ENCODE peak calls at places on chromosomes 13 and 19, in eight cellular contexts. H, V, D, L, B, E, Y and J are unnamed samples.

GRCh38 chr19:58538257-58539168 is 5.4 kb upstream of the TRIM28 start:
- DNase-seq in H (no peak), V (no peak), D (no peak), L (peak), B (no peak), E (no peak), Y (no peak), J (no peak)

GRCh38 chr13:98035373-98035772 is 81.9 kb downstream of the IPO5 start:
- DNase-seq in H (no peak), V (no peak), D (no peak), L (no peak), B (no peak), E (no peak), Y (no peak), J (no peak)

GRCh38 chr19:44626067-44626624 is 12.8 kb downstream of the IGSF23 start:
- DNase-seq in H (no peak), V (no peak), D (peak), L (no peak), B (no peak), E (no peak), Y (peak), J (no peak)

GRCh38 chr19:1580957-1581356 is 11.7 kb downstream of the MBD3 start:
- DNase-seq in H (no peak), V (no peak), D (no peak), L (no peak), B (no peak), E (no peak), Y (no peak), J (no peak)

GRCh38 chr13:101346161-101346560 is 70.1 kb downstream of the NALCN start:
- DNase-seq in H (no peak), V (no peak), D (no peak), L (no peak), B (no peak), E (no peak), Y (no peak), J (no peak)

GRCh38 chr13:113875829-113876228 is 12.0 kb upstream of the GAS6 start:
- DNase-seq in H (no peak), V (no peak), D (no peak), L (peak), B (no peak), E (no peak), Y (no peak), J (no peak)

GRCh38 chr13:102799544-102800144 is 725 bp downstream of the BIVM start:
- DNase-seq in H (peak), V (no peak), D (peak), L (peak), B (no peak), E (peak), Y (no peak), J (peak)

GRCh38 chr13:43021926-43022670 is 1.3 kb upstream of the DNAJC15 start:
- DNase-seq in H (no peak), V (peak), D (peak), L (no peak), B (no peak), E (no peak), Y (no peak), J (no peak)

GRCh38 chr13:92838786-92839185 is 387.8 kb upstream of the GPC6 start:
- DNase-seq in H (no peak), V (no peak), D (peak), L (no peak), B (no peak), E (no peak), Y (no peak), J (no peak)

GRCh38 chr19:55189424-55189823 is 9.3 kb upstream of the SYT5 start:
- DNase-seq in H (no peak), V (peak), D (peak), L (no peak), B (no peak), E (peak), Y (peak), J (peak)

GRCh38 chr13:49783865-49784264 is 8.6 kb downstream of the KPNA3 start:
- DNase-seq in H (no peak), V (no peak), D (no peak), L (no peak), B (no peak), E (no peak), Y (no peak), J (no peak)

GRCh38 chr13:40101708-40102359 is 446.4 kb downstream of the COG6 start:
- DNase-seq in H (no peak), V (no peak), D (no peak), L (peak), B (peak), E (no peak), Y (no peak), J (no peak)

GRCh38 chr13:108342369-108343289 is 73.1 kb downstream of the TNFSF13B start:
- DNase-seq in H (no peak), V (no peak), D (peak), L (no peak), B (no peak), E (no peak), Y (no peak), J (no peak)

GRCh38 chr19:55305491-55305890 is 19.6 kb downstream of the TMEM150B start:
- DNase-seq in H (no peak), V (peak), D (peak), L (peak), B (peak), E (peak), Y (no peak), J (no peak)

GRCh38 chr19:48568345-48568886 is 16.4 kb downstream of the SULT2B1 start:
- DNase-seq in H (peak), V (peak), D (peak), L (no peak), B (no peak), E (peak), Y (peak), J (peak)

GRCh38 chr13:40666905-40667621 is 622 bp upstream of the FOXO1 start:
- DNase-seq in H (peak), V (peak), D (no peak), L (peak), B (peak), E (peak), Y (no peak), J (peak)

GRCh38 chr19:29887498-29887897 is 54.5 kb upstream of the URI1 start:
- DNase-seq in H (no peak), V (peak), D (no peak), L (no peak), B (no peak), E (no peak), Y (no peak), J (no peak)

GRCh38 chr13:91889641-91890040 is 491.2 kb downstream of the GPC5 start:
- DNase-seq in H (no peak), V (no peak), D (no peak), L (no peak), B (no peak), E (no peak), Y (no peak), J (no peak)

GRCh38 chr13:91087276-91087675 is 260.2 kb upstream of the MIR17HG start:
- DNase-seq in H (no peak), V (no peak), D (no peak), L (no peak), B (no peak), E (no peak), Y (no peak), J (no peak)

GRCh38 chr13:92739306-92739818 is 487.2 kb upstream of the GPC6 start:
- DNase-seq in H (no peak), V (no peak), D (no peak), L (no peak), B (no peak), E (no peak), Y (no peak), J (no peak)

GRCh38 chr13:26484196-26484595 is 73.3 kb upstream of the WASF3 start:
- DNase-seq in H (no peak), V (no peak), D (no peak), L (no peak), B (no peak), E (no peak), Y (no peak), J (no peak)

GRCh38 chr19:57269515-57270250 is 10.6 kb upstream of the ZNF460 start:
- DNase-seq in H (no peak), V (no peak), D (peak), L (no peak), B (no peak), E (no peak), Y (peak), J (no peak)

DNA sequence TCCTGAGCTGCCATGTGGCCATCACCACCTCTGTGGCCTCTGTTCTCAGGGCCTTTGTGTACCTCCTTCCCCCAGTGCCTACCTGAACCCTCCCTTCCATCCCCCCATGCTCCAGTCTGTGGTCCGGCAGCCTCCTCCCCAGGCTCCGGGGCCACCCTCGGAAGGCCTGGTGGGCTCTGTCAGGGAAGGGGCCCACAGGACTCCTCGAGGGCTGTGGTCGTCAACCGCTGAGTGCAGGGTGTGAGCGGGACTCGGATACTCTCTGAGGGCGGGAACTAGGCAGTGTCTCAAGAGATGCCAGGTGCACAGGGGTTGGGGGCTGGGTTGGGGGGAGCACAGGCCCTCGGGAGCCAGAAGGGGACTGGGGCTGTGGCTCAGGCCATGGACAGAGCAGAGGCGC is 3.9 kb downstream of the MAP2K7 start:
- DNase-seq in H (peak), V (no peak), D (no peak), L (no peak), B (no peak), E (no peak), Y (no peak), J (peak)
- TF ChIP-seq CTCF in H (no peak), V (no peak), D (no peak), L (no peak), B (no peak), E (no peak), Y (no peak), J (no peak)

GRCh38 chr13:51832471-51833152 is 12.4 kb downstream of the TMEM272 start:
- DNase-seq in H (no peak), V (no peak), D (peak), L (peak), B (peak), E (peak), Y (no peak), J (peak)
- TF ChIP-seq CTCF in H (no peak), V (peak), D (peak), L (peak), B (peak), E (peak), Y (no peak), J (no peak)

GRCh38 chr19:37362733-37363132 is 8.2 kb upstream of the ZNF527 start:
- DNase-seq in H (no peak), V (no peak), D (no peak), L (peak), B (no peak), E (peak), Y (no peak), J (no peak)
- TF ChIP-seq CTCF in H (no peak), V (no peak), D (peak), L (no peak), B (no peak), E (peak), Y (peak), J (no peak)

DNA sequence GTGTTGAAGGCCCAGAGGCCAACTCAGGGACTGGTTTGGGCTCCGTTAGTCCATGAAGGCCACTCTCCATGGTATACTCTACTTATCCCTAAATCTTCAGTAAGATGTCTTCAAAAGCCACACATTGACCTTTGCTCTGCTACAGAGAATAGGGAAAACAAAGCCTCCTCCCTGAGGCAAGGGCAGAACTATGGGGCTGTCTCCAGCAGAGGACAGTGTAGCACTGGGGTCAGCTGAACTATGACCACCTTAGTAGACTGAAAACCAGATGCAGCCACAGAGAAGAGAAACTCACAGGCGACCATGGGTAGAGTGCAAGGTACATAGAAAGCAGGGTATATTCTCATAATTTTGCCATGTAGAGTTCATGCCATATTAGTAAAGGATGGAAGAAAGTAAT is 587.4 kb downstream of the LMO7 start:
- DNase-seq in H (no peak), V (no peak), D (no peak), L (no peak), B (no peak), E (no peak), Y (no peak), J (no peak)
- TF ChIP-seq CTCF in H (no peak), V (no peak), D (peak), L (no peak), B (no peak), E (no peak), Y (peak), J (no peak)

GRCh38 chr19:49870309-49870901 is 3.0 kb upstream of the PNKP start:
- DNase-seq in H (no peak), V (peak), D (no peak), L (peak), B (no peak), E (peak), Y (no peak), J (no peak)

GRCh38 chr19:49869009-49869483 is 1.7 kb upstream of the PNKP start:
- DNase-seq in H (peak), V (no peak), D (no peak), L (no peak), B (no peak), E (no peak), Y (no peak), J (no peak)

GRCh38 chr19:49866933-49867782 is at the start of gene PNKP:
- DNase-seq in H (peak), V (peak), D (peak), L (peak), B (peak), E (peak), Y (no peak), J (peak)

GRCh38 chr19:49871349-49871985 is 4.1 kb upstream of the PNKP start:
- DNase-seq in H (no peak), V (no peak), D (no peak), L (no peak), B (no peak), E (no peak), Y (no peak), J (no peak)

GRCh38 chr19:49869484-49870308 is 2.3 kb upstream of the PNKP start:
- DNase-seq in H (peak), V (peak), D (peak), L (peak), B (peak), E (peak), Y (peak), J (peak)
- TF ChIP-seq CTCF in H (no peak), V (peak), D (no peak), L (no peak), B (no peak), E (no peak), Y (no peak), J (no peak)

GRCh38 chr13:41944229-41944628 is 16.7 kb downstream of the VWA8 start:
- DNase-seq in H (no peak), V (no peak), D (peak), L (no peak), B (no peak), E (no peak), Y (no peak), J (no peak)

GRCh38 chr13:41944635-41945401 is 16.1 kb downstream of the VWA8 start:
- DNase-seq in H (no peak), V (no peak), D (no peak), L (no peak), B (no peak), E (no peak), Y (no peak), J (no peak)

GRCh38 chr13:41939403-41939802 is 21.5 kb downstream of the VWA8 start:
- DNase-seq in H (no peak), V (no peak), D (no peak), L (no peak), B (no peak), E (no peak), Y (no peak), J (no peak)

GRCh38 chr13:41941174-41941573 is 19.7 kb downstream of the VWA8 start:
- DNase-seq in H (no peak), V (no peak), D (no peak), L (no peak), B (no peak), E (no peak), Y (no peak), J (no peak)

GRCh38 chr13:41942462-41943094 is 18.3 kb downstream of the VWA8 start:
- DNase-seq in H (no peak), V (no peak), D (peak), L (no peak), B (no peak), E (peak), Y (no peak), J (no peak)
- TF ChIP-seq CTCF in H (no peak), V (no peak), D (peak), L (no peak), B (no peak), E (peak), Y (peak), J (no peak)